ENCODE peak calls at places on chromosomes 5 and 9, in five cellular contexts. One of them, this sample, is unnamed.

GRCh38 chr5:85703296-85703695 is 914.4 kb upstream of the COX7C start:
- DNase-seq in midbrain: no peak
- DNase-seq in EL: no peak
- DNase-seq in NCI-H187 treated with DMSO at 0.1 percent for 48 hours: no peak
- DNase-seq in activated naive CD4-positive, alpha-beta T cell treated with Interleukin-2 at 50 U/mL for 16 hours: no peak
- DNase-seq in this sample: no peak

GRCh38 chr9:133563286-133564213 is 29.0 kb downstream of the ADAMTSL2 start:
- DNase-seq in midbrain: no peak
- DNase-seq in EL: no peak
- DNase-seq in NCI-H187 treated with DMSO at 0.1 percent for 48 hours: no peak
- DNase-seq in activated naive CD4-positive, alpha-beta T cell treated with Interleukin-2 at 50 U/mL for 16 hours: no peak
- DNase-seq in this sample: no peak

GRCh38 chr9:137423810-137424291 is 658 bp downstream of the NOXA1 start:
- DNase-seq in midbrain: no peak
- DNase-seq in EL: peak
- DNase-seq in NCI-H187 treated with DMSO at 0.1 percent for 48 hours: no peak
- DNase-seq in activated naive CD4-positive, alpha-beta T cell treated with Interleukin-2 at 50 U/mL for 16 hours: no peak
- DNase-seq in this sample: peak

GRCh38 chr5:113202904-113203716 is 226.5 kb downstream of the DCP2 start:
- DNase-seq in midbrain: peak
- DNase-seq in EL: no peak
- DNase-seq in NCI-H187 treated with DMSO at 0.1 percent for 48 hours: no peak
- DNase-seq in activated naive CD4-positive, alpha-beta T cell treated with Interleukin-2 at 50 U/mL for 16 hours: no peak
- DNase-seq in this sample: no peak

GRCh38 chr9:23088932-23089364 is 642.3 kb downstream of the DMRTA1 start:
- DNase-seq in midbrain: no peak
- DNase-seq in EL: peak
- DNase-seq in NCI-H187 treated with DMSO at 0.1 percent for 48 hours: no peak
- DNase-seq in activated naive CD4-positive, alpha-beta T cell treated with Interleukin-2 at 50 U/mL for 16 hours: no peak
- DNase-seq in this sample: no peak

GRCh38 chr5:83145882-83146331 is 68.6 kb downstream of the XRCC4 start:
- DNase-seq in midbrain: peak
- DNase-seq in EL: no peak
- DNase-seq in NCI-H187 treated with DMSO at 0.1 percent for 48 hours: no peak
- DNase-seq in activated naive CD4-positive, alpha-beta T cell treated with Interleukin-2 at 50 U/mL for 16 hours: no peak
- DNase-seq in this sample: no peak

GRCh38 chr5:72599519-72600400 is 92.5 kb upstream of the ZNF366 start:
- DNase-seq in midbrain: no peak
- DNase-seq in EL: peak
- DNase-seq in NCI-H187 treated with DMSO at 0.1 percent for 48 hours: no peak
- DNase-seq in activated naive CD4-positive, alpha-beta T cell treated with Interleukin-2 at 50 U/mL for 16 hours: no peak
- DNase-seq in this sample: no peak

GRCh38 chr5:61823796-61824195 is 482.2 kb upstream of the KIF2A start:
- DNase-seq in midbrain: no peak
- DNase-seq in EL: no peak
- DNase-seq in NCI-H187 treated with DMSO at 0.1 percent for 48 hours: no peak
- DNase-seq in activated naive CD4-positive, alpha-beta T cell treated with Interleukin-2 at 50 U/mL for 16 hours: no peak
- DNase-seq in this sample: no peak

GRCh38 chr9:116430849-116431248 is 256.3 kb upstream of the TRIM32 start:
- DNase-seq in midbrain: no peak
- DNase-seq in EL: no peak
- DNase-seq in NCI-H187 treated with DMSO at 0.1 percent for 48 hours: no peak
- DNase-seq in activated naive CD4-positive, alpha-beta T cell treated with Interleukin-2 at 50 U/mL for 16 hours: no peak
- DNase-seq in this sample: no peak

GRCh38 chr5:137647401-137647800 is 88.5 kb downstream of the KLHL3 start:
- DNase-seq in midbrain: no peak
- DNase-seq in EL: no peak
- DNase-seq in NCI-H187 treated with DMSO at 0.1 percent for 48 hours: no peak
- DNase-seq in activated naive CD4-positive, alpha-beta T cell treated with Interleukin-2 at 50 U/mL for 16 hours: no peak
- DNase-seq in this sample: no peak

GRCh38 chr9:76341616-76342015 is 52.6 kb downstream of the RFK start:
- DNase-seq in midbrain: no peak
- DNase-seq in EL: no peak
- DNase-seq in NCI-H187 treated with DMSO at 0.1 percent for 48 hours: no peak
- DNase-seq in activated naive CD4-positive, alpha-beta T cell treated with Interleukin-2 at 50 U/mL for 16 hours: no peak
- DNase-seq in this sample: no peak

GRCh38 chr9:87853843-87854242 is 28.8 kb upstream of the SPATA31E1 start:
- DNase-seq in midbrain: no peak
- DNase-seq in EL: no peak
- DNase-seq in NCI-H187 treated with DMSO at 0.1 percent for 48 hours: no peak
- DNase-seq in activated naive CD4-positive, alpha-beta T cell treated with Interleukin-2 at 50 U/mL for 16 hours: no peak
- DNase-seq in this sample: no peak

GRCh38 chr5:85549836-85550599 is 1067.7 kb upstream of the COX7C start:
- DNase-seq in midbrain: no peak
- DNase-seq in EL: no peak
- DNase-seq in NCI-H187 treated with DMSO at 0.1 percent for 48 hours: no peak
- DNase-seq in activated naive CD4-positive, alpha-beta T cell treated with Interleukin-2 at 50 U/mL for 16 hours: no peak
- DNase-seq in this sample: no peak

GRCh38 chr9:137638680-137639079 is 19.9 kb downstream of the EHMT1 start:
- DNase-seq in midbrain: no peak
- DNase-seq in EL: peak
- DNase-seq in NCI-H187 treated with DMSO at 0.1 percent for 48 hours: no peak
- DNase-seq in activated naive CD4-positive, alpha-beta T cell treated with Interleukin-2 at 50 U/mL for 16 hours: no peak
- DNase-seq in this sample: no peak

GRCh38 chr5:116702776-116703175 is 128.2 kb upstream of the SEMA6A start:
- DNase-seq in midbrain: no peak
- DNase-seq in EL: no peak
- DNase-seq in NCI-H187 treated with DMSO at 0.1 percent for 48 hours: no peak
- DNase-seq in activated naive CD4-positive, alpha-beta T cell treated with Interleukin-2 at 50 U/mL for 16 hours: no peak
- DNase-seq in this sample: no peak

GRCh38 chr5:141841781-141842180 is 36.4 kb downstream of the PCDH1 start:
- DNase-seq in midbrain: no peak
- DNase-seq in EL: no peak
- DNase-seq in NCI-H187 treated with DMSO at 0.1 percent for 48 hours: no peak
- DNase-seq in activated naive CD4-positive, alpha-beta T cell treated with Interleukin-2 at 50 U/mL for 16 hours: no peak
- DNase-seq in this sample: no peak

GRCh38 chr5:29296548-29296947 is 1896.9 kb upstream of the CDH6 start:
- DNase-seq in midbrain: no peak
- DNase-seq in EL: no peak
- DNase-seq in NCI-H187 treated with DMSO at 0.1 percent for 48 hours: no peak
- DNase-seq in activated naive CD4-positive, alpha-beta T cell treated with Interleukin-2 at 50 U/mL for 16 hours: no peak
- DNase-seq in this sample: no peak

GRCh38 chr5:17737087-17737486 is 102.8 kb downstream of the TAF11L14 start:
- DNase-seq in midbrain: no peak
- DNase-seq in EL: no peak
- DNase-seq in NCI-H187 treated with DMSO at 0.1 percent for 48 hours: no peak
- DNase-seq in activated naive CD4-positive, alpha-beta T cell treated with Interleukin-2 at 50 U/mL for 16 hours: no peak
- DNase-seq in this sample: no peak

GRCh38 chr5:176562189-176562588 is 13.0 kb downstream of the CDHR2 start:
- DNase-seq in midbrain: no peak
- DNase-seq in EL: no peak
- DNase-seq in NCI-H187 treated with DMSO at 0.1 percent for 48 hours: no peak
- DNase-seq in activated naive CD4-positive, alpha-beta T cell treated with Interleukin-2 at 50 U/mL for 16 hours: no peak
- DNase-seq in this sample: no peak

GRCh38 chr9:32828861-32829260 is 45.5 kb downstream of the TMEM215 start:
- DNase-seq in midbrain: no peak
- DNase-seq in EL: no peak
- DNase-seq in NCI-H187 treated with DMSO at 0.1 percent for 48 hours: no peak
- DNase-seq in activated naive CD4-positive, alpha-beta T cell treated with Interleukin-2 at 50 U/mL for 16 hours: no peak
- DNase-seq in this sample: no peak

GRCh38 chr5:176489077-176489476 is 40.9 kb downstream of the FAF2 start:
- DNase-seq in midbrain: no peak
- DNase-seq in EL: no peak
- DNase-seq in NCI-H187 treated with DMSO at 0.1 percent for 48 hours: no peak
- DNase-seq in activated naive CD4-positive, alpha-beta T cell treated with Interleukin-2 at 50 U/mL for 16 hours: no peak
- DNase-seq in this sample: no peak

GRCh38 chr5:6359941-6360683 is 18.2 kb downstream of the MED10 start:
- DNase-seq in midbrain: no peak
- DNase-seq in EL: peak
- DNase-seq in NCI-H187 treated with DMSO at 0.1 percent for 48 hours: no peak
- DNase-seq in activated naive CD4-positive, alpha-beta T cell treated with Interleukin-2 at 50 U/mL for 16 hours: no peak
- DNase-seq in this sample: no peak

This sample was measured in GM12892.